ENCODE peak calls at places on chromosome 5, in nine cellular contexts. S is caudate nucleus; O is stimulated activated CD4-positive, alpha-beta T cell treated with anti-CD3 and anti-CD28 coated beads, Interleukin-12 subunit alpha, Interleukin-12 subunit beta, amount 100 ng/mL, for 4 hours; K is A549; P is mesenteric fat pad; F is RCC 7860; A is stimulated activated CD8-positive, alpha-beta memory T cell treated with anti-CD3 and anti-CD28 coated beads, Interleukin-7, amount 100 ng/mL, for 4 hours; Y is naive thymus-derived CD8-positive, alpha-beta T cell; J is GM23248. G is an unnamed sample.

GRCh38 chr5:107431998-107432397 is 238.7 kb downstream of the EFNA5 start:
- DNase-seq in F (no peak), Y (no peak), J (peak), O (no peak), A (no peak), P (no peak), K (peak), S (no peak), G (peak)

GRCh38 chr5:93163010-93163663 is 417.9 kb downstream of the NR2F1-AS1 start:
- DNase-seq in S (no peak), Y (no peak), F (peak), A (no peak), J (peak), P (no peak), K (no peak), O (no peak), G (peak)

GRCh38 chr5:177147239-177147638 is 13.7 kb downstream of the NSD1 start:
- DNase-seq in O (no peak), K (no peak), J (peak), F (no peak), Y (no peak), P (no peak), A (no peak), S (no peak), G (peak)

GRCh38 chr5:1130218-1130946 is 18.5 kb upstream of the SLC12A7 start:
- DNase-seq in P (no peak), Y (no peak), O (no peak), S (no peak), J (no peak), K (no peak), F (no peak), A (no peak), G (no peak)

GRCh38 chr5:115841382-115842088 is at the start of the genes AP3S1 and ATG12:
- DNase-seq in F (peak), A (peak), P (peak), J (peak), Y (peak), K (peak), S (peak), O (peak), G (peak)

GRCh38 chr5:171242521-171242920 is 66.5 kb upstream of the TLX3 start:
- DNase-seq in O (no peak), K (no peak), Y (no peak), F (no peak), P (no peak), S (no peak), J (no peak), A (no peak), G (peak)

GRCh38 chr5:150116667-150117395 is 30.5 kb upstream of the CSF1R start:
- DNase-seq in K (no peak), J (peak), P (peak), S (no peak), O (no peak), F (no peak), A (no peak), Y (no peak), G (no peak)

GRCh38 chr5:37304888-37305287 is 55.7 kb upstream of the CPLANE1 start:
- DNase-seq in Y (no peak), S (no peak), J (no peak), O (no peak), A (no peak), P (no peak), K (no peak), F (no peak), G (no peak)

GRCh38 chr5:75512383-75513074 is 838 bp downstream of the POLK start:
- DNase-seq in O (no peak), P (no peak), J (peak), Y (no peak), F (no peak), S (no peak), A (no peak), K (no peak), G (no peak)

GRCh38 chr5:178371362-178372090 is 138.9 kb upstream of the PHYKPL start:
- DNase-seq in K (no peak), J (no peak), Y (no peak), O (no peak), F (no peak), S (no peak), P (no peak), A (no peak), G (no peak)

GRCh38 chr5:107964722-107965121 is 294.0 kb upstream of the EFNA5 start:
- DNase-seq in O (no peak), P (no peak), J (no peak), Y (no peak), K (no peak), S (no peak), F (no peak), A (no peak), G (no peak)

GRCh38 chr5:56259002-56259511 is 25.9 kb upstream of the ANKRD55 start:
- DNase-seq in K (no peak), P (no peak), F (peak), A (no peak), O (no peak), J (peak), Y (no peak), S (no peak), G (peak)

GRCh38 chr5:111447822-111448221 is 64.5 kb downstream of the STARD4 start:
- DNase-seq in K (no peak), O (no peak), F (no peak), A (no peak), J (no peak), Y (no peak), P (no peak), S (no peak), G (no peak)

GRCh38 chr5:178240341-178240741 is 7.7 kb upstream of the PHYKPL start:
- DNase-seq in S (no peak), J (no peak), P (no peak), A (no peak), Y (no peak), F (no peak), O (no peak), K (no peak), G (no peak)

GRCh38 chr5:55601209-55601618 is 66.5 kb upstream of the PLPP1 start:
- DNase-seq in F (no peak), S (peak), Y (no peak), K (peak), A (no peak), J (peak), P (no peak), O (no peak), G (peak)

GRCh38 chr5:127944125-127944524 is 139.4 kb upstream of the SLC12A2 start:
- DNase-seq in P (no peak), F (no peak), J (no peak), S (no peak), O (no peak), A (no peak), Y (no peak), K (no peak), G (no peak)

GRCh38 chr5:142441638-142442037 is 116.8 kb upstream of the SPRY4 start:
- DNase-seq in F (no peak), J (peak), Y (no peak), K (no peak), A (no peak), S (no peak), P (no peak), O (no peak), G (no peak)